ENCODE peak calls at places on chromosomes 12 and 14, in seven cellular contexts. F, K, B, E, V, Q and D are unnamed samples.
A peak's percentile ranks its signal among the peaks of the same experiment; 100 is the strongest.

GRCh38 chr12:98808243-98808895 is 163.3 kb downstream of the APAF1 start:
- DNase-seq in F (no peak), K (no peak), B (no peak), E (no peak), V (no peak), Q (no peak), D (no peak)

GRCh38 chr14:96091149-96091693 is 52.1 kb downstream of the C14orf132 start:
- DNase-seq in F (no peak), K (peak; percentile 10), B (no peak), E (peak; percentile 19), V (no peak), Q (peak; percentile 42), D (no peak)

GRCh38 chr14:31128601-31129526 is 78.7 kb downstream of the HECTD1 start:
- DNase-seq in F (no peak), K (no peak), B (no peak), E (no peak), V (no peak), Q (no peak), D (no peak)

GRCh38 chr12:49720214-49720613 is 13.0 kb upstream of the FMNL3 start:
- DNase-seq in F (no peak), K (no peak), B (no peak), E (no peak), V (no peak), Q (no peak), D (no peak)

GRCh38 chr12:116880817-116881324 is 370 bp downstream of the HRK start:
- DNase-seq in F (peak; percentile 30), K (peak; percentile 73), B (no peak), E (no peak), V (peak; percentile 69), Q (peak; percentile 89), D (no peak)

GRCh38 chr12:119989619-119990381 is 764 bp downstream of the BICDL1 start:
- DNase-seq in F (peak; percentile 88), K (peak; percentile 92), B (peak; percentile 49), E (peak; percentile 31), V (peak; percentile 91), Q (peak; percentile 84), D (no peak)

GRCh38 chr14:72801381-72801812 is 92.5 kb downstream of the DPF3 start:
- DNase-seq in F (no peak), K (no peak), B (no peak), E (no peak), V (no peak), Q (no peak), D (no peak)

GRCh38 chr14:77542349-77543239 is 44.0 kb upstream of the ISM2 start:
- DNase-seq in F (no peak), K (no peak), B (no peak), E (peak; percentile 7), V (no peak), Q (no peak), D (no peak)

GRCh38 chr12:66693901-66694513 is 15.1 kb upstream of the GRIP1 start:
- DNase-seq in F (no peak), K (no peak), B (no peak), E (peak; percentile 54), V (no peak), Q (peak; percentile 89), D (peak; percentile 86)

GRCh38 chr12:116601524-116601923 is 42.3 kb downstream of the MAP1LC3B2 start:
- DNase-seq in F (no peak), K (no peak), B (no peak), E (no peak), V (no peak), Q (no peak), D (no peak)

GRCh38 chr12:25866586-25867378 is 91.7 kb upstream of the RASSF8 start:
- DNase-seq in F (no peak), K (no peak), B (no peak), E (no peak), V (no peak), Q (peak; percentile 70), D (no peak)

GRCh38 chr12:50151047-50151687 is 16.0 kb downstream of the CERS5 start:
- DNase-seq in F (no peak), K (no peak), B (no peak), E (no peak), V (no peak), Q (no peak), D (no peak)

GRCh38 chr12:106109168-106109910 is 29.4 kb downstream of the NUAK1 start:
- DNase-seq in F (no peak), K (no peak), B (no peak), E (no peak), V (no peak), Q (no peak), D (no peak)

GRCh38 chr14:103483600-103483999 is 39.0 kb downstream of the CKB start:
- DNase-seq in F (no peak), K (no peak), B (no peak), E (no peak), V (no peak), Q (no peak), D (no peak)

GRCh38 chr14:73753887-73754880 is 40.0 kb upstream of the PNMA1 start:
- DNase-seq in F (no peak), K (peak; percentile 59), B (no peak), E (peak; percentile 49), V (no peak), Q (peak; percentile 14), D (no peak)

GRCh38 chr14:94050231-94050880 is 24.2 kb downstream of the OTUB2 start:
- DNase-seq in F (no peak), K (no peak), B (no peak), E (no peak), V (peak; percentile 67), Q (no peak), D (no peak)

GRCh38 chr14:104986487-104987164 is 1.0 kb downstream of the CLBA1 start:
- DNase-seq in F (no peak), K (no peak), B (no peak), E (no peak), V (no peak), Q (no peak), D (no peak)

GRCh38 chr14:81208489-81208888 is 12.3 kb downstream of the GTF2A1 start:
- DNase-seq in F (peak; percentile 75), K (no peak), B (no peak), E (no peak), V (peak; percentile 76), Q (no peak), D (no peak)

GRCh38 chr14:31263485-31264133 is 56.0 kb upstream of the HECTD1 start:
- DNase-seq in F (no peak), K (no peak), B (no peak), E (no peak), V (no peak), Q (peak; percentile 82), D (peak; percentile 89)

GRCh38 chr14:39293629-39294028 is 59.9 kb downstream of the MIA2 start:
- DNase-seq in F (no peak), K (no peak), B (no peak), E (no peak), V (no peak), Q (no peak), D (no peak)

GRCh38 chr14:70882771-70883492 is 24.3 kb upstream of the PCNX1 start:
- DNase-seq in F (no peak), K (no peak), B (no peak), E (no peak), V (no peak), Q (no peak), D (peak; percentile 19)

GRCh38 chr14:101716956-101717662 is 44.4 kb upstream of the PPP2R5C start:
- DNase-seq in F (no peak), K (no peak), B (no peak), E (no peak), V (no peak), Q (no peak), D (no peak)

GRCh38 chr12:116303929-116304328 is 26.4 kb upstream of the MED13L start:
- DNase-seq in F (no peak), K (no peak), B (no peak), E (no peak), V (no peak), Q (no peak), D (no peak)

GRCh38 chr14:99252940-99253868 is 18.8 kb downstream of the BCL11B start:
- DNase-seq in F (no peak), K (peak; percentile 54), B (no peak), E (no peak), V (no peak), Q (no peak), D (no peak)